ENCODE peak calls at places on chromosome 17, in eight cellular contexts. One of them, this sample, is unnamed.

GRCh38 chr17:51803161-51803560 is 355.4 kb downstream of the CA10 start:
- DNase-seq in breast epithelium: no peak
- DNase-seq in CD8-positive, alpha-beta T cell: no peak
- DNase-seq in aorta: no peak
- DNase-seq in sigmoid colon: no peak
- DNase-seq in prostate gland: no peak
- DNase-seq in transverse colon: no peak
- DNase-seq in H9: no peak
- DNase-seq in this sample: no peak

GRCh38 chr17:43871947-43872690 is 25.1 kb downstream of the CD300LG start:
- DNase-seq in sigmoid colon: no peak
- DNase-seq in prostate gland: no peak
- DNase-seq in CD8-positive, alpha-beta T cell: no peak
- DNase-seq in breast epithelium: peak
- DNase-seq in transverse colon: peak
- DNase-seq in aorta: no peak
- DNase-seq in H9: no peak
- DNase-seq in this sample: no peak

GRCh38 chr17:28861393-28862203 is 6.8 kb downstream of the ERAL1 start:
- DNase-seq in transverse colon: peak
- DNase-seq in breast epithelium: no peak
- DNase-seq in H9: peak
- DNase-seq in aorta: no peak
- DNase-seq in sigmoid colon: no peak
- DNase-seq in CD8-positive, alpha-beta T cell: no peak
- DNase-seq in prostate gland: no peak
- DNase-seq in this sample: no peak

GRCh38 chr17:79747508-79748295 is 17.0 kb downstream of the ENPP7 start:
- DNase-seq in sigmoid colon: no peak
- DNase-seq in prostate gland: no peak
- DNase-seq in CD8-positive, alpha-beta T cell: no peak
- DNase-seq in breast epithelium: no peak
- DNase-seq in transverse colon: no peak
- DNase-seq in aorta: no peak
- DNase-seq in H9: peak
- DNase-seq in this sample: no peak

GRCh38 chr17:35790826-35791225 is 4.6 kb downstream of the MMP28 start:
- DNase-seq in breast epithelium: no peak
- DNase-seq in H9: no peak
- DNase-seq in sigmoid colon: peak
- DNase-seq in transverse colon: no peak
- DNase-seq in CD8-positive, alpha-beta T cell: no peak
- DNase-seq in aorta: no peak
- DNase-seq in prostate gland: no peak
- DNase-seq in this sample: no peak

GRCh38 chr17:27216836-27217235 is 77.1 kb upstream of the WSB1 start:
- DNase-seq in H9: no peak
- DNase-seq in transverse colon: no peak
- DNase-seq in CD8-positive, alpha-beta T cell: no peak
- DNase-seq in breast epithelium: no peak
- DNase-seq in sigmoid colon: no peak
- DNase-seq in prostate gland: no peak
- DNase-seq in aorta: no peak
- DNase-seq in this sample: no peak

GRCh38 chr17:80285237-80285920 is 24.7 kb downstream of the RNF213 start:
- DNase-seq in aorta: no peak
- DNase-seq in breast epithelium: no peak
- DNase-seq in sigmoid colon: no peak
- DNase-seq in CD8-positive, alpha-beta T cell: no peak
- DNase-seq in H9: no peak
- DNase-seq in transverse colon: no peak
- DNase-seq in prostate gland: no peak
- DNase-seq in this sample: no peak

GRCh38 chr17:63476857-63477470 is at the start of gene ACE:
- DNase-seq in CD8-positive, alpha-beta T cell: no peak
- DNase-seq in aorta: no peak
- DNase-seq in sigmoid colon: no peak
- DNase-seq in prostate gland: peak
- DNase-seq in H9: peak
- DNase-seq in breast epithelium: no peak
- DNase-seq in transverse colon: peak
- DNase-seq in this sample: peak

GRCh38 chr17:3635474-3636153 is 436 bp downstream of the SHPK start:
- DNase-seq in CD8-positive, alpha-beta T cell: no peak
- DNase-seq in aorta: no peak
- DNase-seq in breast epithelium: no peak
- DNase-seq in sigmoid colon: no peak
- DNase-seq in transverse colon: peak
- DNase-seq in H9: no peak
- DNase-seq in prostate gland: no peak
- DNase-seq in this sample: no peak

GRCh38 chr17:10733666-10734065 is 3.8 kb upstream of the TMEM220 start:
- DNase-seq in aorta: no peak
- DNase-seq in breast epithelium: no peak
- DNase-seq in sigmoid colon: no peak
- DNase-seq in CD8-positive, alpha-beta T cell: no peak
- DNase-seq in transverse colon: peak
- DNase-seq in prostate gland: no peak
- DNase-seq in H9: peak
- DNase-seq in this sample: no peak

GRCh38 chr17:63780507-63780906 is 6.5 kb downstream of the DDX42 start:
- DNase-seq in breast epithelium: no peak
- DNase-seq in transverse colon: no peak
- DNase-seq in sigmoid colon: no peak
- DNase-seq in H9: no peak
- DNase-seq in aorta: no peak
- DNase-seq in prostate gland: peak
- DNase-seq in CD8-positive, alpha-beta T cell: no peak
- DNase-seq in this sample: no peak

GRCh38 chr17:9456265-9456664 is 119.4 kb downstream of the STX8 start:
- DNase-seq in transverse colon: peak
- DNase-seq in H9: no peak
- DNase-seq in breast epithelium: no peak
- DNase-seq in sigmoid colon: no peak
- DNase-seq in aorta: no peak
- DNase-seq in CD8-positive, alpha-beta T cell: no peak
- DNase-seq in prostate gland: no peak
- DNase-seq in this sample: peak

GRCh38 chr17:45577571-45578279 is 87.2 kb upstream of the PLEKHM1 start:
- DNase-seq in sigmoid colon: no peak
- DNase-seq in prostate gland: no peak
- DNase-seq in aorta: no peak
- DNase-seq in H9: no peak
- DNase-seq in breast epithelium: no peak
- DNase-seq in CD8-positive, alpha-beta T cell: no peak
- DNase-seq in transverse colon: no peak
- DNase-seq in this sample: no peak

GRCh38 chr17:7132511-7133094 is 18.0 kb upstream of the ASGR2 start:
- DNase-seq in breast epithelium: no peak
- DNase-seq in aorta: no peak
- DNase-seq in transverse colon: peak
- DNase-seq in CD8-positive, alpha-beta T cell: peak
- DNase-seq in prostate gland: no peak
- DNase-seq in H9: peak
- DNase-seq in sigmoid colon: no peak
- DNase-seq in this sample: peak

GRCh38 chr17:27868565-27868964 is 24.6 kb downstream of the LYRM9 start:
- DNase-seq in aorta: no peak
- DNase-seq in transverse colon: no peak
- DNase-seq in CD8-positive, alpha-beta T cell: no peak
- DNase-seq in H9: no peak
- DNase-seq in breast epithelium: no peak
- DNase-seq in prostate gland: no peak
- DNase-seq in sigmoid colon: no peak
- DNase-seq in this sample: no peak

GRCh38 chr17:77254961-77255741 is 114.4 kb downstream of the SEC14L1 start:
- DNase-seq in sigmoid colon: no peak
- DNase-seq in transverse colon: no peak
- DNase-seq in prostate gland: no peak
- DNase-seq in H9: peak
- DNase-seq in CD8-positive, alpha-beta T cell: no peak
- DNase-seq in aorta: peak
- DNase-seq in breast epithelium: peak
- DNase-seq in this sample: peak

GRCh38 chr17:28725660-28726395 is at the start of gene TLCD1:
- DNase-seq in CD8-positive, alpha-beta T cell: peak
- DNase-seq in breast epithelium: no peak
- DNase-seq in prostate gland: peak
- DNase-seq in transverse colon: peak
- DNase-seq in sigmoid colon: peak
- DNase-seq in H9: peak
- DNase-seq in aorta: peak
- DNase-seq in this sample: peak

GRCh38 chr17:34275881-34276280 is 5.9 kb downstream of the CCL7 start:
- DNase-seq in breast epithelium: no peak
- DNase-seq in prostate gland: no peak
- DNase-seq in H9: no peak
- DNase-seq in transverse colon: no peak
- DNase-seq in aorta: no peak
- DNase-seq in sigmoid colon: no peak
- DNase-seq in CD8-positive, alpha-beta T cell: no peak
- DNase-seq in this sample: no peak

GRCh38 chr17:68519911-68520310 is 7.7 kb downstream of the PRKAR1A start:
- DNase-seq in H9: no peak
- DNase-seq in transverse colon: no peak
- DNase-seq in CD8-positive, alpha-beta T cell: no peak
- DNase-seq in sigmoid colon: no peak
- DNase-seq in breast epithelium: no peak
- DNase-seq in aorta: no peak
- DNase-seq in prostate gland: no peak
- DNase-seq in this sample: no peak

GRCh38 chr17:42759982-42760651 is 910 bp upstream of the RAMP2 start:
- DNase-seq in H9: no peak
- DNase-seq in transverse colon: no peak
- DNase-seq in breast epithelium: no peak
- DNase-seq in aorta: no peak
- DNase-seq in prostate gland: no peak
- DNase-seq in sigmoid colon: no peak
- DNase-seq in CD8-positive, alpha-beta T cell: no peak
- DNase-seq in this sample: no peak

GRCh38 chr17:49089094-49089493 is 43.5 kb upstream of the B4GALNT2 start:
- DNase-seq in CD8-positive, alpha-beta T cell: no peak
- DNase-seq in H9: no peak
- DNase-seq in aorta: no peak
- DNase-seq in prostate gland: no peak
- DNase-seq in breast epithelium: no peak
- DNase-seq in sigmoid colon: no peak
- DNase-seq in transverse colon: no peak
- DNase-seq in this sample: no peak

DNA sequence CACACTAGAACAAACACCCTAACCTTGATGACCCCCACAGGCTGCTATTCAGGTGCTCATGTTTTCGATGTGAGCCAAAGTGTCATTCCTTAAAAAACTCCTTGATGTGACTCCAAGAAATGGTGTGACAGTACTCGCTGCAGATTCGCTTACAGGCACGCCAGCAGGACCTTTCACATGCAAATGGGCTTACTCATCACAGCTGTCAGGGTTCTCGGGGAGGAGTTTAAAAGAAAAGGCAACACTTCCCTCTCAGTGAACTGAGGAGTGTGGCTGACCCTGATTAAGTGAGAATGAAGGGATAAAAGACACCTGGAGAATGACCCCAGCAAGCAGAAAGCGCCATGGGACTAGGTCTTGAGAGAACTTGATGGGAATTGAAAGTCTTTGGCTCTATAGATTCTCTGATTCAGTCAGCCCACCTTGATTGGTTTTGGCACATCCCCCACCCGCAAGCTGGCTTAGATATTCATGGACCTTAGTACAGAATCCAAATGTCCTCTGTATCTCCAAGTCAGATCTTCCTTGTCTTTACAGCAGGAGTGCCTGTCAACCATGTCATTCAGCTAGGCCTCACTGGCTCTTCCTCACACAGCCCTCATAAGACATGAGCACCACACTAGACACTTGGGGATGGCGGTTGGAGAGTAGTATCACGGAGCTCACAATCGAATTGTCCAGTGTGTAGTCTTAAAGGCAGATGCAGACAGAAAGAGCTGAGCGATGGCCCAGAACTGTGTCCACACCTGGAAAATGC is 82.6 kb downstream of the HIC1 start:
- DNase-seq in aorta: no peak
- DNase-seq in transverse colon: peak
- DNase-seq in sigmoid colon: no peak
- DNase-seq in CD8-positive, alpha-beta T cell: no peak
- DNase-seq in breast epithelium: no peak
- DNase-seq in prostate gland: peak
- DNase-seq in H9: peak
- DNase-seq in this sample: peak
- H3K27ac ChIP-seq in aorta: no peak
- H3K27ac ChIP-seq in transverse colon: peak
- H3K27ac ChIP-seq in sigmoid colon: no peak
- H3K27ac ChIP-seq in CD8-positive, alpha-beta T cell: no peak
- H3K27ac ChIP-seq in breast epithelium: peak
- H3K27ac ChIP-seq in prostate gland: peak
- H3K27ac ChIP-seq in H9: no peak
- H3K27ac ChIP-seq in this sample: peak

GRCh38 chr17:60372790-60373483 is 19.0 kb downstream of the USP32 start:
- DNase-seq in prostate gland: no peak
- DNase-seq in CD8-positive, alpha-beta T cell: no peak
- DNase-seq in aorta: no peak
- DNase-seq in breast epithelium: no peak
- DNase-seq in sigmoid colon: no peak
- DNase-seq in H9: no peak
- DNase-seq in transverse colon: no peak
- DNase-seq in this sample: no peak
- H3K27ac ChIP-seq in prostate gland: no peak
- H3K27ac ChIP-seq in CD8-positive, alpha-beta T cell: no peak
- H3K27ac ChIP-seq in aorta: no peak
- H3K27ac ChIP-seq in breast epithelium: no peak
- H3K27ac ChIP-seq in sigmoid colon: no peak
- H3K27ac ChIP-seq in H9: no peak
- H3K27ac ChIP-seq in transverse colon: no peak
- H3K27ac ChIP-seq in this sample: no peak

DNA sequence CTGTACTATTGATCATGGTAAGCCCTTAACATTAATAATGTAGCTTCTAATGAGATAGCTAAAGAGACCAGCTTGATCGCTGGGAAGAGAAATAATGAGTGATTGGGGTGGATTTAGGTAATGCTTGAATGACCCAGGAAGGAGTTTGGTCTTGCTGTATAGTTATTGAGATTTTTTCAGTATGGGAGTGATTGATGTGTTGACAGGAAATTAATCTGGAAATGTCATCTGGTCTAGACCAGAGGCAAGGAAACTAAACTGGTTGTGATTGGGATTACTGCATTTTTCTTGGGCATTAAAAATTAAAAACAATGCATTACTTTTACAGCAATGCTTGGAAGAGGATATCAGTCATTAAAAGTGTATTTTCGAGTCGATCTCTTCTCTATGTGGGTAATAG is 11.8 kb downstream of the TEFM start:
- DNase-seq in CD8-positive, alpha-beta T cell: no peak
- DNase-seq in breast epithelium: no peak
- DNase-seq in sigmoid colon: no peak
- DNase-seq in H9: no peak
- DNase-seq in prostate gland: no peak
- DNase-seq in aorta: no peak
- DNase-seq in transverse colon: no peak
- DNase-seq in this sample: no peak
- H3K27ac ChIP-seq in CD8-positive, alpha-beta T cell: no peak
- H3K27ac ChIP-seq in breast epithelium: no peak
- H3K27ac ChIP-seq in sigmoid colon: no peak
- H3K27ac ChIP-seq in H9: no peak
- H3K27ac ChIP-seq in prostate gland: no peak
- H3K27ac ChIP-seq in aorta: no peak
- H3K27ac ChIP-seq in transverse colon: no peak
- H3K27ac ChIP-seq in this sample: no peak

GRCh38 chr17:82285141-82285540 is 11.6 kb upstream of the CSNK1D start:
- DNase-seq in sigmoid colon: no peak
- DNase-seq in CD8-positive, alpha-beta T cell: no peak
- DNase-seq in aorta: no peak
- DNase-seq in breast epithelium: peak
- DNase-seq in H9: no peak
- DNase-seq in prostate gland: peak
- DNase-seq in transverse colon: no peak
- DNase-seq in this sample: peak
- H3K27ac ChIP-seq in sigmoid colon: peak
- H3K27ac ChIP-seq in CD8-positive, alpha-beta T cell: no peak
- H3K27ac ChIP-seq in aorta: no peak
- H3K27ac ChIP-seq in breast epithelium: peak
- H3K27ac ChIP-seq in H9: no peak
- H3K27ac ChIP-seq in prostate gland: peak
- H3K27ac ChIP-seq in transverse colon: peak
- H3K27ac ChIP-seq in this sample: peak